ENCODE peak calls at places on chromosomes 13 and 19, in six cellular contexts. U is fibroblast of mammary gland; C is activated B cell treated with CpG ODN at 0.5 μM for 24 hours; Y is AG10803; R is lower lobe of right lung; E is CD8-positive, alpha-beta T cell. W is an unnamed sample.

GRCh38 chr19:49491804-49492572 is 4.2 kb upstream of the RPS11 start:
- DNase-seq in Y (no peak), C (no peak), E (no peak), U (no peak), R (no peak), W (no peak)

GRCh38 chr19:35090160-35090794 is 25.3 kb upstream of the FXYD3 start:
- DNase-seq in Y (peak; percentile 56), U (peak; percentile 60), E (no peak), R (no peak), C (no peak), W (peak; percentile 68)

GRCh38 chr13:36553501-36553900 is 120.3 kb upstream of the SERTM1 start:
- DNase-seq in E (no peak), Y (no peak), R (no peak), C (no peak), U (no peak), W (no peak)

GRCh38 chr13:20696073-20696472 is 7.4 kb upstream of the IL17D start:
- DNase-seq in C (no peak), R (no peak), U (no peak), Y (no peak), E (no peak), W (no peak)

GRCh38 chr19:1276620-1277007 is 1.3 kb downstream of the FAM174C start:
- DNase-seq in U (no peak), C (no peak), R (no peak), Y (no peak), E (no peak), W (no peak)

GRCh38 chr19:47824396-47824795 is 2.7 kb downstream of the CRX start:
- DNase-seq in R (no peak), E (no peak), Y (no peak), C (no peak), U (no peak), W (no peak)

GRCh38 chr13:35797946-35798345 is 321.5 kb upstream of the MAB21L1 start:
- DNase-seq in E (no peak), Y (peak; percentile 70), C (no peak), R (no peak), U (peak; percentile 75), W (no peak)

GRCh38 chr13:27607125-27607524 is 13.2 kb downstream of the LNX2 start:
- DNase-seq in U (peak; percentile 88), C (no peak), R (no peak), Y (peak; percentile 67), E (no peak), W (no peak)

GRCh38 chr19:48371367-48371766 is 7.2 kb downstream of the SYNGR4 start:
- DNase-seq in U (no peak), C (no peak), E (no peak), R (no peak), Y (no peak), W (no peak)

GRCh38 chr13:54949735-54950134 is 1921.1 kb downstream of the OLFM4 start:
- DNase-seq in U (no peak), R (no peak), Y (no peak), C (no peak), E (no peak), W (no peak)

GRCh38 chr19:35959040-35959967 is 23.1 kb downstream of the LRFN3 start:
- DNase-seq in Y (no peak), C (peak; percentile 42), E (peak; percentile 74), R (peak; percentile 83), U (no peak), W (peak; percentile 49)

GRCh38 chr19:15464394-15465385 is at the start of gene RASAL3:
- DNase-seq in E (peak; percentile 75), C (peak; percentile 33), Y (no peak), U (no peak), R (peak; percentile 59), W (no peak)

GRCh38 chr13:91017031-91017668 is 330.3 kb upstream of the MIR17HG start:
- DNase-seq in E (no peak), Y (peak; percentile 12), U (peak; percentile 30), C (no peak), R (peak; percentile 37), W (peak; percentile 57)

GRCh38 chr13:98507060-98507797 is 69.7 kb downstream of the STK24 start:
- DNase-seq in Y (peak; percentile 65), U (peak; percentile 27), E (no peak), C (no peak), R (peak; percentile 73), W (no peak)

GRCh38 chr13:102869948-102870676 is 24.3 kb downstream of the ERCC5 start:
- DNase-seq in R (no peak), E (no peak), Y (no peak), C (no peak), U (no peak), W (no peak)

GRCh38 chr19:2353159-2353894 is 6.7 kb upstream of the TMPRSS9 start:
- DNase-seq in C (no peak), E (no peak), R (no peak), Y (no peak), U (no peak), W (peak; percentile 48)

GRCh38 chr13:20116213-20116612 is 44.6 kb downstream of the GJA3 start:
- DNase-seq in U (no peak), R (no peak), C (no peak), E (no peak), Y (no peak), W (no peak)

GRCh38 chr13:99237981-99238662 is 20.1 kb downstream of the GPR18 start:
- DNase-seq in C (no peak), U (no peak), E (no peak), Y (no peak), R (no peak), W (no peak)

GRCh38 chr13:94712812-94713555 is 639 bp upstream of the SOX21 start:
- DNase-seq in E (no peak), U (peak; percentile 42), C (no peak), Y (peak; percentile 59), R (no peak), W (peak; percentile 68)

GRCh38 chr13:51520524-51520923 is 63.7 kb upstream of the WDFY2 start:
- DNase-seq in C (no peak), E (no peak), Y (peak; percentile 86), R (no peak), U (peak; percentile 83), W (no peak)

GRCh38 chr13:27053902-27054595 is 117.6 kb downstream of the USP12 start:
- DNase-seq in R (no peak), U (peak; percentile 87), Y (peak; percentile 88), E (no peak), C (no peak), W (no peak)

GRCh38 chr19:6744381-6745288 is 5.2 kb downstream of the TRIP10 start:
- DNase-seq in E (no peak), Y (peak; percentile 86), R (peak; percentile 81), U (peak; percentile 85), C (no peak), W (no peak)

GRCh38 chr19:1780272-1780957 is 27.1 kb downstream of the ONECUT3 start:
- DNase-seq in C (no peak), U (peak; percentile 36), Y (peak; percentile 34), E (no peak), R (no peak), W (no peak)

GRCh38 chr13:50244913-50245574 is 229.8 kb downstream of the KCNRG start:
- DNase-seq in C (no peak), E (no peak), Y (peak; percentile 76), R (no peak), U (peak; percentile 98), W (no peak)

GRCh38 chr13:50130686-50131051 is 115.4 kb downstream of the KCNRG start:
- DNase-seq in C (peak; percentile 54), U (peak; percentile 71), E (no peak), Y (peak; percentile 58), R (peak; percentile 66), W (peak; percentile 48)

GRCh38 chr19:30604657-30605056 is 232.5 kb downstream of the ZNF536 start:
- DNase-seq in E (no peak), Y (no peak), U (no peak), R (no peak), C (no peak), W (no peak)

GRCh38 chr19:6273701-6274601 is 5.8 kb downstream of the MLLT1 start:
- DNase-seq in Y (peak; percentile 94), R (peak; percentile 88), C (no peak), E (no peak), U (peak; percentile 96), W (peak; percentile 38)

GRCh38 chr19:41219924-41220567 is 1.0 kb downstream of the AXL start:
- DNase-seq in C (no peak), E (no peak), U (peak; percentile 78), R (no peak), Y (peak; percentile 76), W (peak; percentile 32)

DNA sequence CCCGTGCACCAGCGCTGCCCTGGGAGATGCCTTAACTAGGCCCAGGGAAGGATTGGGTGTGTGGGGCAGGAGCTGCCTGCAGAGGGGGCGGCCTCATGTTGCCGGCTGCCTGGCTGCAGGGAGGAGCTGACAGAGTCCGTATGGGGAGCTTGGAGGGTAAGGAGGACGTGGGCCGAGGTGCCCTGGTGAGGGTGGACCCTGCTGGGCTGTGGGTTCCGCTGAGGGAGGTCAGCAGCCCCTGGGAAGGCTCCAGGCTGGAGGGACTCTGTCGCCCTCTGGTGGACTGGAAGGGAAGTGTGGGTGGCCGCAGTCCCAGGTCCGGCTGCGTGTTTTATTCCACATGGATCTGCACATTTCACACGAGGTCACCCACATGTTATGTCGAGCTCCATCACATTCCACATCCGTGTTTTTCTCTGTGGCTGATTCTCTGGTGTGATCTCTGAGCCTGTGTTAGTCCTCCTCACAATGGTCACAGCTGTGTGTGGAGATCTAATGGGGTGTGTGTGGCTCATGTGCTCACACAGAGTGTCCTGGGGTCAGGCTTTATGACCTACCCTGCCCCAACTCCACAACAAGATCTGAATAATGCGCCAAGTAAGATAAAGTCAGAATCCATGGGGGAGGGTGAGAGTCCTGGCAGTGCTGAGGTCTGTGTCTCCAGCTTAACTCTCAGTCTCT is 1.8 kb upstream of the CEACAM8 start:
- DNase-seq in R (peak; percentile 59), E (peak; percentile 25), U (peak; percentile 5), Y (no peak), C (peak; percentile 56), W (peak; percentile 71)
- TF ChIP-seq CTCF in R (peak; percentile 96), E (peak; percentile 99), U (peak; percentile 89), Y (peak; percentile 87), C (peak; percentile 49), W (peak; percentile 92)

GRCh38 chr19:38850976-38851621 is 1.3 kb upstream of the HNRNPL start:
- DNase-seq in Y (no peak), R (peak; percentile 61), U (no peak), C (peak; percentile 57), E (no peak), W (peak; percentile 50)
- TF ChIP-seq CTCF in Y (no peak), R (no peak), U (no peak), C (no peak), E (no peak), W (no peak)

DNA sequence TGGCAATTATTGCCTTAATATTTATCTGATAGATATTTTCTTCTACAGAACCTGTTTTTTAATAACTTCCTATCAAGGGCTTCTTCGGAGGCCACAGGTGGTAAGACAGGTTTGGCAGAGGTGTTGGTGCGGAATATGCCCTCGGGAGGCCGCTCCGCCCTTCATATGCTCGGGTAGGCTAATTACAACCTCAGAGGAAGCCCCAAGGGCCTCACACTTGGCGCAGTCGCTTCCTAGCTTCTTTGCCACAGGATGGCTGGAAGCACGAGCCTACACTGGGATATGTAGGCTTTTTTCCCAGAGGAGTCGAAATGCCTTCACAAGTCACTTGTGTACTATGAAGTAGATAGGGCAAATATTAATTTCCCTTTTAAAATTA is 68.8 kb downstream of the LMO7 start:
- DNase-seq in U (peak; percentile 11), E (no peak), C (no peak), R (peak; percentile 79), Y (no peak), W (no peak)
- TF ChIP-seq CTCF in U (no peak), E (no peak), C (no peak), R (no peak), Y (no peak), W (no peak)

DNA sequence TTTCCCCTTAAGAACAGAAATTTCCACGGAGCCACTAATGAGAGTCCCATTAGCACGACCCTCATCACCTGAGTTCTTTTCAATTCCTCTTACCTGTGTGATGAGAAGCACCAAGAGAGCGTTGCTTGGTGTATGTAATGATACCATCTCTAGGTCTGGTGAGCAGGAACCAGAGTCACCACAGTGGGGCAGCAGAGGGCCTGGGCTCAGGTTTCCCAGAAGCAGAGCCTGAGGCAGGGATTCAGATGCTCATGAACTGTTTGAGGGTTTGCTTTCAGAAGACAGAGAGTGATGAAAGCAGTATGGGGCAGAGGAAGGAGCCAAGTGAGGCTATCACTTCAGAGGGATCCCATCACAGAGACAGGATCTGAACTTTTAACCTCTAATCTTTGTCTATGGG is 3.1 kb upstream of the PTPRH start:
- DNase-seq in Y (no peak), U (no peak), C (no peak), E (no peak), R (no peak), W (no peak)
- TF ChIP-seq CTCF in Y (no peak), U (peak; percentile 33), C (no peak), E (no peak), R (peak; percentile 35), W (no peak)

W was measured in nephron progenitor cell.